ENCODE peak calls at places on chromosome 3, in six cellular contexts. Q, X, Y, V, J and A are unnamed samples.

GRCh38 chr3:30695302-30696061 is 89.1 kb downstream of the TGFBR2 start:
- DNase-seq in J (no peak), V (no peak), X (no peak), Q (no peak), Y (no peak), A (no peak)

GRCh38 chr3:81451611-81452010 is 309.8 kb downstream of the GBE1 start:
- DNase-seq in Y (no peak), X (peak), V (no peak), J (no peak), Q (no peak), A (no peak)

GRCh38 chr3:52093751-52094525 is 37.6 kb upstream of the DUSP7 start:
- DNase-seq in V (no peak), X (peak), Q (peak), J (no peak), Y (no peak), A (no peak)

GRCh38 chr3:123386477-123387040 is 62.3 kb downstream of the ADCY5 start:
- DNase-seq in Y (no peak), X (no peak), Q (no peak), V (no peak), J (no peak), A (no peak)

GRCh38 chr3:23685484-23686258 is 120.1 kb upstream of the UBE2E1 start:
- DNase-seq in V (no peak), Q (peak), X (peak), Y (peak), J (peak), A (peak)

GRCh38 chr3:193140381-193140780 is 100.6 kb upstream of the PLAAT1 start:
- DNase-seq in J (peak), Q (no peak), Y (no peak), V (no peak), X (no peak), A (no peak)

GRCh38 chr3:40939113-40940070 is 259.9 kb upstream of the CTNNB1 start:
- DNase-seq in V (no peak), Y (peak), X (peak), J (no peak), Q (no peak), A (no peak)

GRCh38 chr3:148796799-148797198 is 30.8 kb upstream of the CPB1 start:
- DNase-seq in X (no peak), J (no peak), V (no peak), Y (peak), Q (no peak), A (no peak)

GRCh38 chr3:159486580-159486979 is 502.1 kb upstream of the IL12A start:
- DNase-seq in V (no peak), Y (peak), J (no peak), Q (peak), X (peak), A (peak)

GRCh38 chr3:60053518-60054265 is 1003.9 kb upstream of the CFAP20DC start:
- DNase-seq in Q (no peak), J (peak), V (no peak), X (no peak), Y (no peak), A (no peak)

GRCh38 chr3:31103181-31103580 is 208.7 kb upstream of the GADL1 start:
- DNase-seq in Y (no peak), J (no peak), V (no peak), Q (no peak), X (no peak), A (no peak)

GRCh38 chr3:69749461-69749860 is 10.2 kb downstream of the MITF start:
- DNase-seq in Y (no peak), J (no peak), V (no peak), Q (no peak), X (no peak), A (no peak)

GRCh38 chr3:16600771-16601538 is 4.3 kb downstream of the DAZL start:
- DNase-seq in Y (peak), Q (peak), X (peak), J (peak), V (no peak), A (peak)

GRCh38 chr3:79011821-79012529 is 755.8 kb downstream of the ROBO1 start:
- DNase-seq in X (no peak), Q (no peak), J (no peak), Y (no peak), V (no peak), A (no peak)

GRCh38 chr3:78917541-78917940 is 850.3 kb downstream of the ROBO1 start:
- DNase-seq in J (no peak), Y (no peak), X (peak), V (no peak), Q (no peak), A (no peak)

GRCh38 chr3:27311400-27311799 is 57.8 kb downstream of the NEK10 start:
- DNase-seq in Y (peak), J (no peak), Q (peak), X (peak), V (no peak), A (no peak)

GRCh38 chr3:65979731-65980130 is 59.0 kb downstream of the MAGI1 start:
- DNase-seq in X (no peak), V (no peak), Y (no peak), Q (no peak), J (no peak), A (no peak)

GRCh38 chr3:112002458-112002971 is 3.8 kb downstream of the TAGLN3 start:
- DNase-seq in J (peak), V (no peak), Y (no peak), Q (no peak), X (peak), A (peak)

GRCh38 chr3:114649331-114649730 is 355.5 kb downstream of the TIGIT start:
- DNase-seq in Q (peak), X (peak), Y (peak), V (no peak), J (no peak), A (peak)

GRCh38 chr3:40249168-40249567 is 60.3 kb upstream of the EIF1B start:
- DNase-seq in Q (no peak), V (no peak), Y (no peak), X (no peak), J (no peak), A (no peak)

GRCh38 chr3:128067481-128067880 is 15.2 kb downstream of the SEC61A1 start:
- DNase-seq in J (no peak), V (no peak), Y (peak), X (no peak), Q (no peak), A (no peak)

GRCh38 chr3:127711021-127711420 is 38.3 kb downstream of the ABTB1 start:
- DNase-seq in Y (no peak), Q (no peak), J (no peak), X (no peak), V (no peak), A (no peak)

GRCh38 chr3:195319060-195319459 is 48.1 kb upstream of the XXYLT1 start:
- DNase-seq in X (no peak), J (no peak), Y (peak), Q (no peak), V (no peak), A (peak)

GRCh38 chr3:194967126-194968117 is 281.7 kb downstream of the FAM43A start:
- DNase-seq in Q (no peak), J (no peak), X (peak), Y (no peak), V (no peak), A (no peak)

GRCh38 chr3:188288153-188288552 is 134.2 kb downstream of the LPP start:
- DNase-seq in Q (no peak), X (no peak), J (no peak), Y (no peak), V (no peak), A (no peak)

GRCh38 chr3:76991165-76991564 is 48.7 kb upstream of the ROBO2 start:
- DNase-seq in Q (no peak), X (no peak), V (no peak), J (no peak), Y (no peak), A (peak)

GRCh38 chr3:10185804-10186762 is 21.4 kb downstream of the IRAK2 start:
- DNase-seq in J (no peak), Y (no peak), X (no peak), Q (no peak), V (no peak), A (peak)

GRCh38 chr3:72196377-72196929 is 411.5 kb upstream of the PROK2 start:
- DNase-seq in Q (no peak), X (no peak), J (no peak), Y (no peak), V (no peak), A (no peak)

GRCh38 chr3:167394003-167394402 is 13.9 kb upstream of the ZBBX start:
- DNase-seq in X (no peak), J (no peak), Q (peak), V (no peak), Y (no peak), A (peak)

GRCh38 chr3:56761887-56762605 is 39.7 kb downstream of the ARHGEF3 start:
- DNase-seq in V (no peak), Y (no peak), X (peak), J (no peak), Q (no peak), A (no peak)

GRCh38 chr3:71881041-71881440 is 96.1 kb upstream of the PROK2 start:
- DNase-seq in X (no peak), V (no peak), Q (no peak), J (no peak), Y (no peak), A (no peak)

GRCh38 chr3:165195226-165195625 is 958 bp downstream of the SLITRK3 start:
- DNase-seq in Y (no peak), J (no peak), Q (no peak), X (no peak), V (no peak), A (no peak)

GRCh38 chr3:177337548-177338331 is 140.5 kb upstream of the TBL1XR1 start:
- DNase-seq in J (no peak), V (peak), Q (no peak), Y (no peak), X (no peak), A (peak)

GRCh38 chr3:177334803-177335202 is 137.5 kb upstream of the TBL1XR1 start:
- DNase-seq in X (no peak), Q (no peak), V (no peak), J (no peak), Y (no peak), A (no peak)

GRCh38 chr3:177333535-177334495 is 136.5 kb upstream of the TBL1XR1 start:
- DNase-seq in J (no peak), V (no peak), Y (no peak), Q (no peak), X (no peak), A (peak)

GRCh38 chr3:177336841-177337430 is 139.7 kb upstream of the TBL1XR1 start:
- DNase-seq in Q (no peak), J (no peak), X (no peak), Y (no peak), V (no peak), A (peak)

DNA sequence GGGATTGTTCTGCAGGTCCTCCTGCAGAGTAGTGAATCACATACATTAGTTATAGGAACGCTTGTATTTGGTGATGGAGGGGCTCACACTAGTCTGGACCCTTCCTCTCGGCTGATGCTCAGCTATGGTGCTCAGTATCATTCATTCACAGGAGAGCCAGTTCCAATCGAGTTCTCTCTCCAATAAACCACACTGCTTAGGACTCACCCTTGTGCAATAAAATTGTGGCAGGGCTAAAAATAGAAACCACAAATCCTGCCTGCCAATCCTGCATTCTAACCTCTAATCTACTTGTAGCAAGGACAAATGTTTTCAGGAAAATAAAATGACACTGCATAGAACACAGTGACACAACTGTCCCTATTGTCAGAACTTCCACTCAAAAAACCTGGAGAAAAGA is 138.4 kb upstream of the TBL1XR1 start:
- DNase-seq in Y (no peak), X (no peak), J (no peak), Q (no peak), V (no peak), A (peak)
- TF ChIP-seq MAX in Y (no peak), X (no peak), J (no peak), Q (no peak), V (no peak), A (no peak)

DNA sequence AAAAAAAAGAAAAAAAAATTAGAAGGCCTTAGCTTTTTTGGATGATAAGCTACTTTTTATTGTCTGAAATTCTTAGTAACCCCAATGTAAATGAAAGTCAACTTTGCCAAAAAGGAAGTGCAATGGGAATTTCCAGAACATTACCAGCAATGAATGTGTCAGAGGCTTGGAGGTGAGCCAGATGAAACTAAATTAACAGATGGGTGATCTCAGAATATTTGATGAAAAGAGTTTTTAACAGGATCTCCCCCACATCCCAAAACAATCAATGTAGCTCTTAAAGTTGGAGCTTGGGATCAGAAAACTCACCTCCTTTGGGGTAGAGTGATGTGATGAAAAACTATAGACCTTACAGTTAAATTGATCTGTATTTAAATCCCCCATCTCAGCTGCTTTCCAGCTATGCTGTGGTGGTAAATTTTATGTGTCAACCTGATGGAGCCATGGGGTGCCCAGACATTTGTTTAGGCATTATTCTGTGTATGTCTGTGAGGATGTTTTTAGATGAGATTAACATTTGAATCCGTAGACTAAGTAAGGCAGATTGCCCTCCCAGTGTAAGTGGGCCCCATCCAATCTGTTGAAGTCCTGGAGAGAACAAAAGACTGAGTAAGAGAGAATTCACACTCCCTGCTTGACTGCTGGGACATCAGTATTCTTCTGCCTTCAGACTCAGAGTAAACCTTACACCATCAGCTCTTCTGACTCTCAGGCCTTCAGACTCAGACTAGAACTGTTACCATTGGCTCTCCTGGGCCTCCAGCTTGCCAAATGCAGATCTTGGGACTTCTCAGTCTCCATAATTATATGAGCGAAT is 84.3 kb upstream of the TNFSF10 start:
- DNase-seq in J (no peak), Q (no peak), Y (no peak), X (peak), V (no peak), A (no peak)
- TF ChIP-seq MYC in J (no peak), Q (no peak), Y (no peak), X (no peak), V (no peak), A (no peak)

GRCh38 chr3:106729481-106729880 is 647.8 kb upstream of the CCDC54 start:
- DNase-seq in Y (no peak), J (no peak), Q (no peak), V (no peak), X (peak), A (no peak)

GRCh38 chr3:106731230-106731629 is 646.0 kb upstream of the CCDC54 start:
- DNase-seq in J (no peak), V (no peak), Q (no peak), X (peak), Y (no peak), A (no peak)

DNA sequence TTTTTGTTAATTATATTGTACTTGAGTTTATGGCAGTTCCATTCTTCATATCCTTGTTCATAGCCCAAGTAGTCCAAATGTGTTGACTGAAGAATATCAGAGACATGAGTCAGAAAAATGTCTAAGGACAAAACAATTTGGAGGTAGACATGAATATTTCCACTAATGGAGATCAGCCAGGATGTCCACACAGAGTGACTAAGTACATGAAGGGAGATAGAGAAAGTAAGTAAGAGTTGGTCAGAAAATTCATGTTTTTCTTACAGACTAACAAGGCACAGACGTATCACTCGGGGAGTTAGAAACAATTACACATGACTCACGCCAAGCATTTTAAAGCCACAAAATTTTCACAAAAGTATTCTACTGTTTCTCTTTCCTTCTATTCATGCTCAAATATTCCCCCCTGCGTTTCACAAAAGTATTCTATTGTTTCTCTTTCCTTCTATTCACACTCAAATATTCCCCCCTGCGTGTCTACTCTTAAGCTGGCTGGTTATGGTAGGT is 648.9 kb upstream of the CCDC54 start:
- DNase-seq in Q (no peak), J (no peak), X (peak), Y (peak), V (no peak), A (no peak)
- H3K4me3 ChIP-seq in Q (no peak), J (no peak), X (no peak), Y (peak), V (no peak), A (no peak)

GRCh38 chr3:181040030-181040429 is 50.5 kb upstream of the DNAJC19 start:
- DNase-seq in Y (no peak), J (no peak), X (no peak), V (no peak), Q (peak), A (no peak)
- TF ChIP-seq MAX in Y (no peak), J (no peak), X (no peak), V (no peak), Q (no peak), A (no peak)

GRCh38 chr3:134807189-134807588 is 12.1 kb downstream of the EPHB1 start:
- DNase-seq in Q (no peak), X (no peak), Y (no peak), J (no peak), V (no peak), A (no peak)
- TF ChIP-seq MYC in Q (no peak), X (no peak), Y (no peak), J (no peak), V (no peak), A (no peak)

GRCh38 chr3:134376385-134376765 is 2.1 kb upstream of the AMOTL2 start:
- DNase-seq in Y (no peak), X (no peak), V (no peak), J (no peak), Q (no peak), A (no peak)

GRCh38 chr3:134373278-134373941 is 837 bp downstream of the AMOTL2 start:
- DNase-seq in X (peak), J (no peak), Y (peak), Q (peak), V (no peak), A (no peak)

GRCh38 chr3:134373942-134374790 is at the start of gene AMOTL2:
- DNase-seq in V (no peak), J (peak), Q (peak), Y (peak), X (peak), A (peak)

GRCh38 chr3:134375542-134376384 is 1.5 kb upstream of the AMOTL2 start:
- DNase-seq in X (no peak), J (no peak), V (no peak), Q (no peak), Y (no peak), A (no peak)

DNA sequence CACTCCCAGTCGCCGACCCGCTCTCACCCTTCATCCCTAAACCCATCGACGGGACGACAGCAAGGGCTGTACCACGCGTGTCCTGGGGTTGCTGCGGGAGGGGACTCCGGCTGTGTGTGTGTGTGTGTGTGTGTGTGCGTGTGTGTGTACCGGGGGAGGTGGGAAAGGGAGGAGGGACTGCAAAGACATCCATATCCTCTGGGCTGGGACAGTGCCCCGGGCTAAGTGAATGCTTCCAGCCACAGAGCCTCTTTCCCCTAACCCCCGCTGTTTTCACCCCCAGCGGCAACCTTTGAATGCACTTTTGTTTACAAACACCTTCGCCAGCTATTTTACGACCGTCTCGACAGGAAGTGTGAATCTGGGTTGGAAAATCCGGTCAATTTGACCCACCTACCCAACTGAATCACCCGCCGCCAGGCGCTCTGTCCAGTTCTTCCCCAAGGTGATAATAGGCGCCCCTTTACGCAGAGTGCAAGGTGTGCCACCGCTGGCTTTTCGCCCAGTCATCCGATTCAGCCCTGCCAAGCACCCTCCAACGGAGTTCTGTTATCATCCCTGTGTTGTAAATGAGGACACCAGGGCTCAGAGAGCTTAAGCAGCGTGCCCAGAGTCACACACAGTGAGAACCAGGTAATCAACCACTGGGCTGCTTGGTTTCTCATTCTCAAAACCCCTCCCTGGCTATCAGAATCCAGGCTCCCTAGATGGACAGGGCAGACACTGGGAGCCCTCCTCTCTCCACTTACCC is 719 bp upstream of the AMOTL2 start:
- DNase-seq in Q (peak), Y (peak), J (no peak), V (no peak), X (peak), A (no peak)
- H3K4me3 ChIP-seq in Q (peak), Y (peak), J (no peak), V (peak), X (peak), A (no peak)

GRCh38 chr3:89312141-89312540 is 204.7 kb downstream of the EPHA3 start:
- DNase-seq in V (no peak), Q (no peak), X (no peak), J (no peak), Y (no peak), A (no peak)

GRCh38 chr3:89315750-89316149 is 208.3 kb downstream of the EPHA3 start:
- DNase-seq in Q (no peak), X (no peak), J (no peak), V (no peak), Y (no peak), A (no peak)

GRCh38 chr3:89320186-89320585 is 212.8 kb downstream of the EPHA3 start:
- DNase-seq in Q (no peak), V (no peak), X (no peak), J (no peak), Y (no peak), A (no peak)

DNA sequence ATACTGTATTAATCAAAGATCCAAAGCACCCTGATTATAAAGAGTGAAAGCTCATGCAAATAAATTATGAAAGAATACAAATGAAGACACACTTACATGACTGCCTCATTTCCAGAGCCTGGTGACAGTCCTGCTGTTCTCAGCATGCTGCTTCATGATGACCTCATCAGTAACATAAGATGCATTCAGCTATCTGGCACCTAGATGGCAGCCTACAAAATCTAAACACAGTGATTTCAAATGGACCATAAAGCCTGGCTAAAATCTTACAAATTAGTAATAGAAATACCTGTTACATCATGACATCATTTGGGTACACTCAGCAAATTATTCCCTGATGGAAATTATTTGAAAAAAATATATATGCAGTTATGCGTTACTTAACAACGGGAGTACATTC is 207.0 kb downstream of the EPHA3 start:
- DNase-seq in J (no peak), X (no peak), Q (peak), Y (peak), V (no peak), A (peak)
- TF ChIP-seq MAX in J (no peak), X (no peak), Q (no peak), Y (no peak), V (no peak), A (no peak)

GRCh38 chr3:119616056-119616455 is 18.4 kb downstream of the PLA1A start:
- DNase-seq in Q (no peak), V (no peak), X (no peak), Y (no peak), J (no peak), A (no peak)
- TF ChIP-seq MYC in Q (no peak), V (no peak), X (no peak), Y (no peak), J (no peak), A (no peak)